ENCODE peak calls at places on chromosomes 13 and 19, in six cellular contexts. T is stomach; R is CD4-positive, CD25-positive, alpha-beta regulatory T cell; C is Peyer's patch; W is heart right ventricle; M is ascending aorta. P is an unnamed sample. For H3K9me3, the result is how much of the 10 kb centered on the place peaks cover.

GRCh38 chr13:68176486-68176885 is 946.4 kb upstream of the PCDH9 start:
- DNase-seq in T (no peak), M (no peak), C (no peak), W (no peak), R (no peak), P (no peak)

GRCh38 chr13:28326081-28326480 is 168.8 kb downstream of the FLT1 start:
- DNase-seq in M (no peak), C (no peak), R (no peak), T (no peak), W (no peak), P (no peak)

GRCh38 chr19:1873524-1874473 is 10.4 kb upstream of the KLF16 start:
- DNase-seq in C (no peak), T (peak), W (peak), M (no peak), R (no peak), P (peak)

GRCh38 chr19:31513841-31514240 is 164.6 kb upstream of the TSHZ3 start:
- DNase-seq in M (no peak), C (no peak), T (no peak), R (no peak), W (no peak), P (no peak)

GRCh38 chr13:79898996-79899395 is 418.0 kb downstream of the NDFIP2 start:
- DNase-seq in C (no peak), T (no peak), W (no peak), R (no peak), M (no peak), P (no peak)

GRCh38 chr13:33235564-33235963 is 50.0 kb downstream of the STARD13 start:
- DNase-seq in R (no peak), T (no peak), C (no peak), W (no peak), M (no peak), P (no peak)

GRCh38 chr19:49151339-49152217 is 3.6 kb downstream of the HRC start:
- DNase-seq in W (peak), M (peak), C (peak), R (no peak), T (peak), P (no peak)

GRCh38 chr13:62879071-62879470 is 1463.4 kb upstream of the PCDH20 start:
- DNase-seq in C (no peak), T (no peak), M (no peak), W (no peak), R (no peak), P (no peak)

GRCh38 chr19:289651-290538 is 1.3 kb downstream of the PLPP2 start:
- DNase-seq in R (no peak), C (peak), M (no peak), T (peak), W (no peak), P (no peak)

GRCh38 chr19:46181386-46181774 is 33.3 kb downstream of the IGFL2 start:
- DNase-seq in W (no peak), R (no peak), C (no peak), T (no peak), M (no peak), P (no peak)

GRCh38 chr13:72970956-72971355 is 87.8 kb upstream of the KLF5 start:
- DNase-seq in C (no peak), M (no peak), W (no peak), T (no peak), R (no peak), P (no peak)

GRCh38 chr19:39671739-39672363 is 16.1 kb downstream of the LGALS16 start:
- DNase-seq in C (no peak), W (peak), T (peak), R (peak), M (no peak), P (no peak)

GRCh38 chr19:49741210-49741844 is 21.8 kb downstream of the TSKS start:
- DNase-seq in T (no peak), C (no peak), W (no peak), R (no peak), M (no peak), P (no peak)

GRCh38 chr19:30439271-30439750 is 67.1 kb downstream of the ZNF536 start:
- DNase-seq in W (no peak), M (no peak), T (no peak), R (no peak), C (peak), P (peak)

GRCh38 chr13:74129500-74130144 is 4.6 kb downstream of the KLF12 start:
- DNase-seq in M (no peak), W (peak), T (no peak), C (no peak), R (peak), P (no peak)

GRCh38 chr19:32880607-32881006 is 11.0 kb upstream of the SLC7A9 start:
- DNase-seq in R (no peak), M (no peak), C (no peak), W (no peak), T (no peak), P (no peak)

GRCh38 chr19:48913114-48913513 is 13.0 kb downstream of the NUCB1 start:
- DNase-seq in W (no peak), M (no peak), C (no peak), R (peak), T (no peak), P (no peak)

GRCh38 chr19:9597027-9597426 is 12.7 kb upstream of the ZNF121 start:
- DNase-seq in R (no peak), T (no peak), W (no peak), C (no peak), M (no peak), P (no peak)

GRCh38 chr13:95260031-95260525 is 41.2 kb downstream of the ABCC4 start:
- DNase-seq in R (no peak), C (no peak), T (no peak), W (no peak), M (no peak), P (no peak)

GRCh38 chr13:77868717-77869116 is 49.9 kb downstream of the EDNRB start:
- DNase-seq in R (no peak), W (no peak), M (no peak), C (no peak), T (no peak), P (no peak)

GRCh38 chr13:41751277-41751676 is 209.6 kb downstream of the VWA8 start:
- DNase-seq in W (peak), M (no peak), R (no peak), C (no peak), T (no peak), P (no peak)

GRCh38 chr19:2627319-2627829 is 75.1 kb downstream of the GNG7 start:
- DNase-seq in R (no peak), T (peak), W (peak), C (peak), M (peak), P (peak)

GRCh38 chr19:1079566-1080111 is 12.7 kb downstream of the ARHGAP45 start:
- DNase-seq in T (no peak), M (no peak), C (peak), W (no peak), R (no peak), P (peak)

GRCh38 chr13:53520132-53520531 is 491.5 kb downstream of the OLFM4 start:
- DNase-seq in M (no peak), R (no peak), T (no peak), C (no peak), W (no peak), P (no peak)

GRCh38 chr13:91133941-91134772 is 213.3 kb upstream of the MIR17HG start:
- DNase-seq in W (peak), C (peak), T (peak), M (no peak), R (peak), P (no peak)

GRCh38 chr13:36332986-36333385 is 13.2 kb downstream of the SPART start:
- DNase-seq in R (no peak), C (no peak), T (no peak), W (no peak), M (no peak), P (no peak)

GRCh38 chr13:40271511-40271910 is 394.9 kb downstream of the FOXO1 start:
- DNase-seq in C (peak), M (peak), W (peak), R (no peak), T (no peak), P (no peak)

GRCh38 chr19:7925171-7925837 is 631 bp downstream of the CTXN1 start:
- DNase-seq in W (peak), C (peak), T (peak), R (peak), M (peak), P (peak)

GRCh38 chr19:52691737-52692136 is 43.1 kb downstream of the ZNF611 start:
- DNase-seq in T (no peak), C (no peak), W (no peak), R (no peak), M (no peak), P (no peak)

GRCh38 chr13:110326263-110326904 is 19.3 kb downstream of the COL4A2 start:
- DNase-seq in M (peak), W (no peak), T (no peak), C (no peak), R (no peak), P (no peak)

GRCh38 chr13:86446311-86446710 is 647.1 kb upstream of the SLITRK6 start:
- DNase-seq in M (no peak), T (no peak), C (no peak), R (no peak), W (no peak), P (no peak)

GRCh38 chr13:57624565-57625435 is 6.7 kb upstream of the PCDH17 start:
- DNase-seq in R (no peak), W (peak), T (no peak), C (peak), M (peak), P (no peak)

GRCh38 chr19:17522988-17523872 is 11.8 kb downstream of the PGLS start:
- DNase-seq in M (peak), W (peak), R (peak), C (peak), T (peak), P (peak)

GRCh38 chr19:34316741-34317241 is 48.2 kb upstream of the GPI start:
- DNase-seq in W (no peak), M (no peak), C (peak), T (no peak), R (no peak), P (no peak)
- H3K27ac ChIP-seq in W (peak), M (peak), C (peak), T (no peak), R (no peak), P (peak)

DNA sequence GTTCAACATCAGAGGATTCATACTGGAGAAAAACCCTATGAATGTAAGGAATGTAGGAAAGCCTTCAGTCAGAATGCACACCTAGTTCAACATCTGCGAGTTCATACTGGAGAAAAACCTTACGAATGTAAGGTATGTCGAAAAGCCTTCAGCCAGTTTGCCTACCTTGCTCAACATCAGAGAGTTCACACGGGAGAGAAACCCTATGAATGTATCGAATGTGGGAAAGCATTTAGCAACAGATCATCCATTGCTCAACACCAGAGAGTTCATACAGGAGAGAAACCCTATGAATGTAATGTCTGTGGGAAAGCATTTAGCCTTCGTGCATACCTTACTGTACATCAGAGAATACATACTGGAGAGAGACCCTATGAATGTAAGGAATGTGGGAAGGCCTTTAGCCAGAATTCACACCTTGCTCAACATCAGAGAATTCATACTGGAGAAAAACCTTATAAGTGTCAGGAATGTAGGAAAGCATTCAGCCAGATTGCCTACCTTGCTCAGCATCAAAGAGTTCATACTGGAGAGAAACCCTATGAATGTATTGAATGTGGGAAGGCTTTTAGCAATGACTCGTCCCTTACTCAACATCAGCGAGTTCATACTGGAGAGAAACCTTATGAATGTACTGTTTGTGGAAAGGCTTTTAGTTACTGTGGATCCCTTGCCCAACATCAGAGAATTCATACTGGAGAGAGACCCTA is 15.4 kb downstream of the ZNF570 start:
- DNase-seq in R (no peak), C (no peak), W (no peak), M (no peak), T (no peak), P (no peak)
- H3K9me3 ChIP-seq in R (half or more), C (half or more), W (half or more), M (half or more), T (half or more), P (half or more)

DNA sequence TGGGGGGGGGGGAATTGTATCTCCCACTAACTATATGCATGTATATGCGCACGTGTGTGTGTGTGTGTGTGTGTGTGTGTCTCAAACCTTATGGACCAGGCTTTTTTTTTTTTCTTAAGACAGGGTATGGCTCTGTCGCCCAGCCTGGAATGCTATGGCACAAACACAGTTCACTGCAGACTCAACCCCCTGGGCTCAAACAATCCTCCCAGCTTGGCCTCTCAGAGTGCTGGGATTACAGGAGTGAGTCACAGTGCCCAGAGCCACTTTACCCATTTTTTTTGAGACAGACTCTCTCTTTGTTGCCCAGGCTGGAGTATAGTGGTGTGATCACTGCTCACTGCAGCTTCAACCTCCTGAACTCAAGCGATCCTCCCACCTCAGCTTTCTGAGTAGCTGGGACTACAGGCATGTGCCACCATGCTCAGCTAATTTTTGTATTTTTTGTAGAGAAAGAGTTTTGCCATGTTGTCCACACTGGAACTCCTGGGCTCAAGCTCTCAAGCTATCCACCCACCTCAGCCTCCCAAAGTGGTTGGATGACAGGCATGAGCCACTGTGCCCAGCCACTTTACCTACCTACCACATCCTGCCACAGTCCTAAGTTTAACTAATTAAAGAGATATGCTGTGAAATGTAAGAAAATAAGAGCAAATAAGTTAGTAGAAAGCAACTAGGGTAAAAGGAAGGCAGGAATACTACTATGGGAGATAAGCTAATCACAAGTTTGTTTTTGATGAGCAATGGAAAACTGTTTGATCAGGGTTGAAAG is 2.4 kb downstream of the ZMYM5 start:
- DNase-seq in R (peak), T (no peak), C (no peak), M (peak), W (no peak), P (peak)
- H3K4me3 ChIP-seq in R (peak), T (no peak), C (no peak), M (peak), W (peak), P (no peak)

GRCh38 chr13:20448470-20448869 is 77.2 kb downstream of the CRYL1 start:
- DNase-seq in M (no peak), T (no peak), W (no peak), R (no peak), C (no peak), P (no peak)
- H3K27ac ChIP-seq in M (no peak), T (no peak), W (no peak), R (no peak), C (no peak), P (no peak)

DNA sequence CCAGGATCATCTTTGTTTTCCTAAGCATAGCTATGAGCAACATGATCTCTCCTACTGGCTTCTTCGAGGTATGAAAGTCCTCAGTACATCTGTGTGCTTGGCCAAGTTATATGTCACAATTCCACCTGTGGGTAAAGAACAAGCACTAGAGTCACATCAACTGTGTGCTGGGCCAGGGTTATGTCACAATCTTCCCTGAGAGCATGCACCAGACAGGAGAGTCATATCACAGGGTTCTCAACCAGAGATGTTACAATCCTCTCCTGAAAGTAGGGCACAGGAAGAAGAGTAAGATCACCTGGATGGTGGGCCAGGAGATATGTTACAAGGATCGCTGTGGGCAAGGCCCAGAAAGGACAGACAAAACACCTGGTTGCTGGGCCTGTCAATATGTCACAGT is 143.7 kb downstream of the ZNF675 start:
- DNase-seq in C (no peak), M (no peak), R (no peak), W (no peak), T (no peak), P (no peak)
- H3K9me3 ChIP-seq in C (under half), M (under half), R (under half), W (under half), T (half or more), P (under half)

GRCh38 chr19:44845612-44846454 is at the start of gene NECTIN2:
- DNase-seq in W (peak), C (peak), R (peak), M (peak), T (peak), P (peak)

GRCh38 chr19:44848805-44849457 is 2.8 kb downstream of the NECTIN2 start:
- DNase-seq in W (peak), C (no peak), R (no peak), T (no peak), M (no peak), P (no peak)

GRCh38 chr19:44848036-44848804 is 2.1 kb downstream of the NECTIN2 start:
- DNase-seq in R (no peak), M (peak), C (peak), W (peak), T (no peak), P (no peak)

GRCh38 chr19:44846455-44847143 is 502 bp downstream of the NECTIN2 start:
- DNase-seq in M (no peak), R (no peak), T (no peak), W (peak), C (peak), P (peak)

GRCh38 chr19:44847144-44848035 is 1.3 kb downstream of the NECTIN2 start:
- DNase-seq in R (no peak), W (peak), C (peak), M (peak), T (peak), P (peak)
- H3K4me3 ChIP-seq in R (no peak), W (peak), C (peak), M (peak), T (peak), P (peak)

DNA sequence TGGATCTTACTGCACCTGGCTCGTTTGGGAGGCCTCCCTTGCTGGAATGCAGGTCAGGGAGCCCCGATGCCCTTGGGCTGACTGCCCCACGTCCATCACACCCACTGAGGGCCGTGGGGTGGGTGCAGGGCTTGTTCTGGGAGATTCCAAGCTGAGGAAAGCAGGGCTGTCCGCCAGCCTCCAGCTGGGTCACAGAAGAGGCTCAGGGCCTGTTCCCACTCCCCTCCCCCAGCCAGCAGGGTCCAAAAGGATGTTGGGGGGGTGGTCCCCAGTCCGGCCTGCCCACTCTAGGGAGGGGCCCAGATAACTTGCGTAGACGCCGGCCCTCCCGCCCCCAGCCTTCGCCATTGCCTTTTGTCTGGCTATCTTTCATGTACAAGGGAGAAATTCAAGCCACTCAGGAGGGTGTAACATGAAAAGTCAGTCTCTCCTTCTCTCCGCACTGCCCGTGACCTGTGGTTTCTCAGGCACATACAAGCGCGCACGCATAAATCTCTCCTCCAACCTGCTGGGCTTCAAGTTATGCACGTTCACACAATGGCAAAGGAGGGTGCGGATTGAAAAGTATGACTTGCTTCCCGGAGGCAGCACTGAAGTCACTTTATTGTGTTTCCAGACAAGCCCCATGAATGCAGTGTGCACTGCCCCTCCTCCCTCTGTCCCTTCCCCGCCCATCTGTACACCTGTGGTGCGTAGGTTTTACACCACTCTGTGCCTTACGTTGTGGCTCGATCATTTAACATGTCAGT is 20.2 kb downstream of the CARM1 start:
- DNase-seq in M (no peak), T (peak), C (peak), W (no peak), R (no peak), P (no peak)
- H3K27ac ChIP-seq in M (no peak), T (peak), C (peak), W (no peak), R (no peak), P (no peak)

GRCh38 chr19:22919946-22920345 is 83.0 kb downstream of the ZNF728 start:
- DNase-seq in R (no peak), C (no peak), T (no peak), M (no peak), W (no peak), P (no peak)

GRCh38 chr19:22918221-22918620 is 84.8 kb downstream of the ZNF728 start:
- DNase-seq in T (no peak), M (no peak), R (no peak), W (no peak), C (no peak), P (no peak)

GRCh38 chr19:22914646-22915045 is 82.6 kb downstream of the ZNF723 start:
- DNase-seq in R (no peak), M (no peak), T (no peak), C (no peak), W (no peak), P (no peak)
- H3K9me3 ChIP-seq in R (under half), M (under half), T (half or more), C (under half), W (under half), P (half or more)

P was measured in spleen.